ENCODE peak calls at places on chromosomes 5 and 9, in four cellular contexts. Q, J, V and H are unnamed samples.

GRCh38 chr9:76456202-76456926 is 2.6 kb upstream of the GCNT1 start:
- DNase-seq in Q (no peak), J (peak), V (no peak), H (peak)

GRCh38 chr5:38468202-38468656 is 88.2 kb downstream of the LIFR start:
- DNase-seq in Q (no peak), J (peak), V (no peak), H (no peak)

GRCh38 chr9:32339424-32339823 is 45.0 kb upstream of the ACO1 start:
- DNase-seq in Q (no peak), J (no peak), V (no peak), H (no peak)

GRCh38 chr9:122218885-122219855 is 9.6 kb downstream of the LHX6 start:
- DNase-seq in Q (no peak), J (peak), V (no peak), H (peak)

GRCh38 chr5:92371171-92371888 is 988.2 kb upstream of the ARRDC3 start:
- DNase-seq in Q (no peak), J (no peak), V (no peak), H (no peak)

GRCh38 chr5:76363385-76364261 is 39.5 kb upstream of the IQGAP2 start:
- DNase-seq in Q (no peak), J (peak), V (no peak), H (no peak)

GRCh38 chr9:2163231-2163885 is 148.2 kb downstream of the SMARCA2 start:
- DNase-seq in Q (no peak), J (no peak), V (no peak), H (no peak)

GRCh38 chr5:177319913-177320588 is 8.4 kb upstream of the MXD3 start:
- DNase-seq in Q (peak), J (no peak), V (no peak), H (no peak)

GRCh38 chr9:93072383-93072795 is 13.9 kb downstream of the SUSD3 start:
- DNase-seq in Q (no peak), J (peak), V (no peak), H (no peak)